ENCODE peak calls at places on chromosomes 3 and 15, in ten cellular contexts. Y is T-helper 9 cell; F is foreskin fibroblast; O is T-helper 2 cell; R is dermis blood vessel endothelial cell; H is COLO829; A is effector CD4-positive, alpha-beta T cell; B is bronchial epithelial cell; L is stimulated activated CD4-positive, alpha-beta T cell treated with anti-CD3 and anti-CD28 coated beads, Interleukin-1b, Interleukin-23, amount 100 ng/mL, for 1 hour; N is glomerular endothelial cell. P is an unnamed sample.

GRCh38 chr3:194185225-194185624 is 49.3 kb downstream of the HES1 start:
- DNase-seq in A (no peak), B (no peak), L (no peak), R (no peak), F (no peak), H (no peak), Y (no peak), O (no peak), N (no peak), P (no peak)

GRCh38 chr3:37197810-37198371 is 23.5 kb upstream of the LRRFIP2 start:
- DNase-seq in R (no peak), F (peak), H (peak), B (peak), O (no peak), L (no peak), N (no peak), A (no peak), Y (no peak), P (no peak)

GRCh38 chr3:195999896-196000295 is 82.0 kb downstream of the TFRC start:
- DNase-seq in B (no peak), Y (no peak), R (no peak), N (no peak), A (no peak), O (no peak), F (no peak), H (no peak), L (no peak), P (no peak)

GRCh38 chr15:60004019-60004845 is at the start of gene FOXB1:
- DNase-seq in F (no peak), O (peak), A (no peak), Y (no peak), L (no peak), R (no peak), B (no peak), H (no peak), N (no peak), P (no peak)

GRCh38 chr3:144774897-144775296 is 803.3 kb downstream of the DIPK2A start:
- DNase-seq in O (no peak), L (no peak), R (no peak), N (no peak), H (peak), B (no peak), Y (no peak), A (no peak), F (peak), P (no peak)

GRCh38 chr3:141191097-141191749 is 40.4 kb upstream of the PXYLP1 start:
- DNase-seq in F (peak), B (peak), N (no peak), O (no peak), L (no peak), Y (no peak), R (no peak), H (peak), A (no peak), P (no peak)

GRCh38 chr3:29099775-29100174 is 181.1 kb upstream of the RBMS3 start:
- DNase-seq in F (no peak), L (no peak), Y (no peak), O (no peak), R (no peak), B (no peak), H (no peak), N (no peak), A (no peak), P (no peak)

GRCh38 chr3:8713901-8714759 is 19.5 kb upstream of the CAV3 start:
- DNase-seq in Y (no peak), A (no peak), B (no peak), N (no peak), L (no peak), O (no peak), R (no peak), F (peak), H (no peak), P (peak)

GRCh38 chr3:116186128-116186527 is 259.2 kb downstream of the LSAMP start:
- DNase-seq in A (no peak), L (no peak), Y (no peak), R (no peak), N (no peak), B (no peak), F (no peak), O (no peak), H (no peak), P (no peak)

GRCh38 chr15:80183886-80184285 is 31.1 kb downstream of the FAH start:
- DNase-seq in Y (no peak), L (no peak), N (no peak), B (no peak), R (peak), A (no peak), H (no peak), F (peak), O (no peak), P (no peak)

GRCh38 chr3:61926913-61927312 is 365.5 kb downstream of the PTPRG start:
- DNase-seq in L (no peak), N (no peak), Y (no peak), F (peak), R (no peak), A (no peak), B (peak), O (no peak), H (no peak), P (no peak)

GRCh38 chr15:89136818-89137772 is 48.8 kb downstream of the ABHD2 start:
- DNase-seq in A (no peak), L (no peak), N (no peak), H (no peak), R (peak), F (peak), O (no peak), B (no peak), Y (no peak), P (no peak)

GRCh38 chr15:25178835-25179672 is 224.3 kb downstream of the SNRPN start:
- DNase-seq in R (no peak), L (no peak), Y (no peak), A (no peak), B (no peak), O (no peak), N (no peak), F (no peak), H (no peak), P (no peak)

GRCh38 chr15:65525622-65526021 is 4.6 kb upstream of the HACD3 start:
- DNase-seq in O (no peak), A (no peak), B (peak), H (no peak), N (peak), F (peak), L (no peak), Y (no peak), R (peak), P (no peak)

GRCh38 chr15:71508081-71508682 is 302.2 kb upstream of the NR2E3 start:
- DNase-seq in L (no peak), B (peak), R (no peak), A (no peak), Y (no peak), N (no peak), F (no peak), O (no peak), H (no peak), P (no peak)

GRCh38 chr3:128569756-128570155 is 76.8 kb upstream of the GATA2 start:
- DNase-seq in F (no peak), R (no peak), Y (no peak), H (no peak), O (no peak), B (no peak), N (no peak), A (no peak), L (no peak), P (no peak)

GRCh38 chr3:186772886-186773417 is 10.4 kb upstream of the EIF4A2 start:
- DNase-seq in O (peak), B (no peak), N (no peak), L (no peak), Y (peak), F (peak), A (peak), R (peak), H (peak), P (no peak)

GRCh38 chr15:60585743-60586708 is 107.1 kb upstream of the ICE2 start:
- DNase-seq in N (peak), A (peak), O (peak), B (peak), R (peak), H (peak), F (peak), L (no peak), Y (no peak), P (peak)

GRCh38 chr3:18425641-18426403 is 683 bp upstream of the SATB1 start:
- DNase-seq in A (peak), F (peak), N (no peak), Y (peak), R (peak), H (no peak), O (peak), B (no peak), L (peak), P (peak)

GRCh38 chr3:66442254-66443249 is 58.3 kb downstream of the LRIG1 start:
- DNase-seq in N (peak), O (no peak), A (no peak), Y (no peak), F (peak), H (no peak), L (no peak), R (peak), B (peak), P (peak)

GRCh38 chr15:40235201-40235890 is 3.5 kb upstream of the PAK6 start:
- DNase-seq in H (no peak), A (no peak), R (no peak), F (no peak), L (no peak), B (no peak), O (no peak), N (no peak), Y (no peak), P (no peak)

GRCh38 chr3:22315925-22316324 is 564.9 kb upstream of the ZNF385D start:
- DNase-seq in H (no peak), B (no peak), L (no peak), A (no peak), Y (no peak), O (no peak), N (no peak), R (no peak), F (peak), P (no peak)

GRCh38 chr3:37673391-37673790 is 188.3 kb upstream of the CTDSPL start:
- DNase-seq in L (no peak), O (no peak), Y (no peak), R (no peak), A (no peak), B (no peak), H (no peak), N (no peak), F (no peak), P (no peak)

GRCh38 chr3:48426944-48427629 is 2.8 kb downstream of the PLXNB1 start:
- DNase-seq in A (no peak), O (no peak), Y (no peak), L (no peak), H (peak), N (no peak), R (no peak), F (peak), B (no peak), P (no peak)